ENCODE peak calls at places on chromosomes 12 and 14, in seven cellular contexts. Z is body of pancreas, M is NCI-H460, Y is endodermal cell, F is 8988T, X is LoVo, A is kidney glomerular epithelial cell. V is an unnamed sample.
A peak's percentile ranks its signal among the peaks of the same experiment; 100 is the strongest.

GRCh38 chr14:65260786-65261185 is 151.7 kb upstream of the FUT8 start:
- DNase-seq in M (no peak), A (no peak), X (no peak), Z (no peak), Y (no peak), F (no peak), V (no peak)

GRCh38 chr12:6044082-6044481 is 80.4 kb downstream of the VWF start:
- DNase-seq in A (no peak), Y (no peak), M (no peak), Z (no peak), F (no peak), X (peak; percentile 13), V (no peak)

GRCh38 chr14:99213603-99214002 is 58.4 kb downstream of the BCL11B start:
- DNase-seq in F (no peak), M (no peak), X (no peak), Y (no peak), A (no peak), Z (no peak), V (no peak)

GRCh38 chr14:100114109-100114765 is 45.2 kb downstream of the DEGS2 start:
- DNase-seq in X (no peak), Z (no peak), Y (no peak), F (peak; percentile 9), M (no peak), A (no peak), V (no peak)

GRCh38 chr12:6452908-6453630 is 1.2 kb downstream of the TAPBPL start:
- DNase-seq in M (no peak), A (no peak), Z (no peak), Y (no peak), F (no peak), X (no peak), V (no peak)

GRCh38 chr14:60922050-60922449 is 58.8 kb downstream of the TRMT5 start:
- DNase-seq in A (peak; percentile 42), Z (no peak), X (no peak), F (no peak), Y (no peak), M (no peak), V (no peak)

GRCh38 chr14:74843653-74844052 is 32.3 kb downstream of the PROX2 start:
- DNase-seq in M (no peak), Z (no peak), F (no peak), Y (no peak), A (no peak), X (no peak), V (no peak)

GRCh38 chr14:104643306-104643705 is 38.7 kb upstream of the TMEM179 start:
- DNase-seq in A (no peak), M (no peak), Z (no peak), X (no peak), Y (peak; percentile 37), F (no peak), V (no peak)

GRCh38 chr12:108981835-108982234 is 39.0 kb downstream of the SVOP start:
- DNase-seq in A (no peak), Y (no peak), F (no peak), M (no peak), Z (no peak), X (no peak), V (no peak)

GRCh38 chr12:6792522-6793201 is 3.3 kb downstream of the CD4 start:
- DNase-seq in X (no peak), F (no peak), Y (no peak), Z (no peak), A (no peak), M (no peak), V (no peak)

GRCh38 chr12:59005195-59005961 is 85.1 kb upstream of the LRIG3 start:
- DNase-seq in F (no peak), X (no peak), Y (no peak), M (no peak), Z (no peak), A (no peak), V (no peak)

GRCh38 chr12:25992026-25992782 is 33.7 kb downstream of the RASSF8 start:
- DNase-seq in Z (peak; percentile 31), A (peak; percentile 39), Y (no peak), M (no peak), X (no peak), F (no peak), V (no peak)

GRCh38 chr14:64296561-64296960 is 2.4 kb upstream of the ESR2 start:
- DNase-seq in F (no peak), A (no peak), Z (no peak), X (no peak), M (no peak), Y (no peak), V (no peak)

GRCh38 chr12:126038434-126038833 is 973.2 kb downstream of the AACS start:
- DNase-seq in M (no peak), X (no peak), F (no peak), Z (no peak), Y (no peak), A (no peak), V (no peak)

GRCh38 chr12:45051490-45052105 is 699 bp upstream of the DBX2 start:
- DNase-seq in Y (peak; percentile 76), Z (no peak), A (no peak), M (no peak), F (no peak), X (no peak), V (peak; percentile 12)

GRCh38 chr12:80593766-80594165 is 113.7 kb upstream of the MYF6 start:
- DNase-seq in X (no peak), M (no peak), A (peak; percentile 53), Z (no peak), Y (no peak), F (no peak), V (no peak)

GRCh38 chr12:127619869-127620769 is 646.9 kb upstream of the TMEM132C start:
- DNase-seq in A (no peak), Z (no peak), M (no peak), Y (no peak), F (no peak), X (no peak), V (no peak)

GRCh38 chr12:3841783-3842182 is 31.4 kb downstream of the PARP11 start:
- DNase-seq in A (no peak), F (no peak), Z (no peak), Y (no peak), X (no peak), M (no peak), V (no peak)

GRCh38 chr14:100471451-100472093 is 115.6 kb downstream of the BEGAIN start:
- DNase-seq in F (no peak), M (no peak), X (no peak), A (no peak), Y (no peak), Z (peak; percentile 66), V (no peak)

GRCh38 chr12:98646165-98646764 is 1.2 kb downstream of the APAF1 start:
- DNase-seq in A (peak; percentile 37), Y (no peak), F (no peak), M (peak; percentile 5), X (peak; percentile 17), Z (no peak), V (no peak)

GRCh38 chr14:61510736-61511557 is 184.4 kb upstream of the HIF1A start:
- DNase-seq in X (no peak), M (no peak), F (no peak), Z (peak; percentile 39), Y (no peak), A (no peak), V (no peak)

GRCh38 chr12:80815351-80815750 is 98.6 kb downstream of the MYF5 start:
- DNase-seq in Y (no peak), A (no peak), Z (no peak), X (no peak), F (no peak), M (no peak), V (no peak)

GRCh38 chr14:64684091-64684490 is 20.1 kb upstream of the PLEKHG3 start:
- DNase-seq in Z (peak; percentile 49), F (no peak), M (no peak), A (no peak), X (no peak), Y (no peak), V (no peak)

GRCh38 chr14:85546390-85546789 is 16.4 kb downstream of the FLRT2 start:
- DNase-seq in F (no peak), Z (no peak), M (no peak), X (no peak), Y (peak; percentile 64), A (no peak), V (no peak)

GRCh38 chr12:52321433-52321832 is 235 bp upstream of the KRT83 start:
- DNase-seq in Z (no peak), A (no peak), M (no peak), Y (no peak), X (no peak), F (no peak), V (no peak)

GRCh38 chr14:80425686-80426085 is 214.4 kb upstream of the DIO2 start:
- DNase-seq in X (peak; percentile 40), M (peak; percentile 13), Y (no peak), A (peak; percentile 87), Z (no peak), F (no peak), V (no peak)

GRCh38 chr12:44287545-44287944 is 451.7 kb downstream of the TMEM117 start:
- DNase-seq in Z (no peak), X (no peak), A (no peak), Y (no peak), F (no peak), M (no peak), V (no peak)

GRCh38 chr12:106070611-106071010 is 68.1 kb downstream of the NUAK1 start:
- DNase-seq in Z (no peak), A (no peak), M (no peak), X (no peak), Y (peak; percentile 34), F (no peak), V (no peak)

GRCh38 chr12:58850826-58851225 is 69.5 kb downstream of the LRIG3 start:
- DNase-seq in M (no peak), F (no peak), X (no peak), Y (no peak), Z (no peak), A (no peak), V (no peak)

GRCh38 chr14:32472512-32473472 is 143.7 kb downstream of the AKAP6 start:
- DNase-seq in F (no peak), M (no peak), Z (no peak), A (peak; percentile 74), X (no peak), Y (peak; percentile 49), V (no peak)

GRCh38 chr12:56084958-56085543 is 5.1 kb downstream of the ERBB3 start:
- DNase-seq in X (no peak), A (no peak), F (peak; percentile 70), Z (peak; percentile 48), Y (peak; percentile 90), M (no peak), V (no peak)

GRCh38 chr14:95500772-95501401 is 15.6 kb downstream of the SYNE3 start:
- DNase-seq in Z (peak; percentile 59), X (no peak), A (no peak), F (no peak), Y (no peak), M (no peak), V (no peak)

GRCh38 chr14:37595809-37596595 is 573 bp downstream of the TTC6 start:
- DNase-seq in Z (peak; percentile 55), M (peak; percentile 92), Y (peak; percentile 83), X (peak; percentile 91), A (no peak), F (peak; percentile 90), V (peak; percentile 97)

GRCh38 chr12:11877102-11877826 is 193.5 kb upstream of the BCL2L14 start:
- DNase-seq in M (no peak), X (no peak), A (no peak), Z (no peak), Y (no peak), F (no peak), V (no peak)

GRCh38 chr14:89485264-89485663 is 68.2 kb upstream of the FOXN3 start:
- DNase-seq in F (no peak), X (no peak), A (no peak), Z (no peak), M (no peak), Y (no peak), V (no peak)

V was measured in HuH-7.5.